ENCODE peak calls at places on chromosomes 3 and 15, in five cellular contexts. H is fibroblast of lung, I is nucleus accumbens, C is hepatocyte, O is frontal cortex. L is an unnamed sample.

GRCh38 chr3:141575879-141576743 is 89.3 kb downstream of the RASA2 start:
- DNase-seq in H (peak), I (no peak), C (peak), O (no peak), L (peak)

GRCh38 chr15:44261007-44261706 is 27.4 kb upstream of the GOLM2 start:
- DNase-seq in H (no peak), I (no peak), C (no peak), O (no peak), L (no peak)

GRCh38 chr3:174907027-174907426 is 47.9 kb downstream of the NAALADL2 start:
- DNase-seq in H (peak), I (no peak), C (no peak), O (no peak), L (no peak)

GRCh38 chr15:48391950-48392349 is 60.7 kb downstream of the DUT start:
- DNase-seq in H (no peak), I (no peak), C (no peak), O (no peak), L (no peak)

GRCh38 chr3:161273589-161274218 is 52.6 kb downstream of the NMD3 start:
- DNase-seq in H (peak), I (no peak), C (peak), O (no peak), L (peak)

GRCh38 chr3:52181543-52181942 is 16.4 kb upstream of the ALAS1 start:
- DNase-seq in H (peak), I (no peak), C (no peak), O (no peak), L (no peak)

GRCh38 chr3:136789976-136790375 is 28.9 kb upstream of the SLC35G2 start:
- DNase-seq in H (no peak), I (no peak), C (no peak), O (no peak), L (no peak)

GRCh38 chr3:126267169-126267975 is 87.0 kb upstream of the ALDH1L1 start:
- DNase-seq in H (peak), I (peak), C (peak), O (peak), L (peak)

GRCh38 chr3:109943181-109943580 is 605.8 kb upstream of the DPPA4 start:
- DNase-seq in H (peak), I (no peak), C (no peak), O (no peak), L (no peak)

GRCh38 chr15:61835476-61836106 is 224.7 kb downstream of the VPS13C start:
- DNase-seq in H (peak), I (peak), C (peak), O (peak), L (peak)

GRCh38 chr3:50550079-50550736 is 17.3 kb downstream of the C3orf18 start:
- DNase-seq in H (peak), I (no peak), C (peak), O (no peak), L (peak)

GRCh38 chr15:69703495-69704187 is 251.0 kb downstream of the RPLP1 start:
- DNase-seq in H (no peak), I (no peak), C (peak), O (no peak), L (no peak)

GRCh38 chr3:131221731-131222130 is 159.8 kb upstream of the NUDT16 start:
- DNase-seq in H (peak), I (no peak), C (peak), O (no peak), L (no peak)

GRCh38 chr3:56800373-56801150 is 1.2 kb downstream of the ARHGEF3 start:
- DNase-seq in H (no peak), I (peak), C (no peak), O (no peak), L (no peak)

GRCh38 chr3:127597020-127597771 is 1.0 kb upstream of the MCM2 start:
- DNase-seq in H (no peak), I (no peak), C (no peak), O (no peak), L (no peak)

GRCh38 chr3:148955544-148956346 is 35.6 kb upstream of the GYG1 start:
- DNase-seq in H (peak), I (no peak), C (peak), O (no peak), L (peak)

GRCh38 chr3:14143271-14143605 is 18.4 kb downstream of the TMEM43 start:
- DNase-seq in H (no peak), I (no peak), C (no peak), O (no peak), L (no peak)

GRCh38 chr3:145070795-145071194 is 1090.2 kb downstream of the PLOD2 start:
- DNase-seq in H (no peak), I (no peak), C (peak), O (no peak), L (no peak)

GRCh38 chr15:73957276-73957675 is 31.0 kb downstream of the LOXL1 start:
- DNase-seq in H (no peak), I (no peak), C (no peak), O (no peak), L (peak)

GRCh38 chr3:8491750-8492149 is 9.9 kb upstream of the LMCD1 start:
- DNase-seq in H (no peak), I (no peak), C (no peak), O (no peak), L (no peak)

GRCh38 chr15:68227806-68228142 is 1.8 kb downstream of the CLN6 start:
- DNase-seq in H (no peak), I (no peak), C (no peak), O (peak), L (no peak)

GRCh38 chr3:137469263-137469662 is 294.9 kb upstream of the SOX14 start:
- DNase-seq in H (no peak), I (no peak), C (no peak), O (no peak), L (no peak)

GRCh38 chr3:128309026-128309425 is 155.7 kb downstream of the EEFSEC start:
- DNase-seq in H (no peak), I (no peak), C (no peak), O (no peak), L (no peak)

GRCh38 chr3:85567074-85567676 is 608.4 kb downstream of the CADM2 start:
- DNase-seq in H (peak), I (no peak), C (peak), O (no peak), L (no peak)

GRCh38 chr3:174270841-174271240 is 588.3 kb upstream of the NAALADL2 start:
- DNase-seq in H (peak), I (no peak), C (peak), O (no peak), L (peak)

GRCh38 chr3:8645717-8646116 is 1.1 kb upstream of the SSUH2 start:
- DNase-seq in H (no peak), I (no peak), C (no peak), O (no peak), L (peak)

GRCh38 chr3:150469031-150469930 is 61.2 kb downstream of the TSC22D2 start:
- DNase-seq in H (peak), I (no peak), C (peak), O (no peak), L (peak)

GRCh38 chr15:66679657-66680108 is 22.4 kb upstream of the SMAD6 start:
- DNase-seq in H (peak), I (no peak), C (peak), O (no peak), L (no peak)

GRCh38 chr3:121431717-121432517 is 113.9 kb downstream of the POLQ start:
- DNase-seq in H (peak), I (no peak), C (peak), O (no peak), L (peak)